ENCODE peak calls at places on chromosomes 3 and 15, in six cellular contexts. One of them, this sample, is unnamed.
A peak's percentile ranks its signal among the peaks of the same experiment; 100 is the strongest.

GRCh38 chr3:127275287-127275781 is 12.5 kb downstream of the PRR20G start:
- DNase-seq in HCT116: no peak
- DNase-seq in sigmoid colon: no peak
- DNase-seq in GM12892: no peak
- DNase-seq in stomach: no peak
- DNase-seq in spleen: no peak
- DNase-seq in this sample: no peak

GRCh38 chr3:64687781-64688515 is at the start of gene ADAMTS9:
- DNase-seq in sigmoid colon: peak; percentile 91
- DNase-seq in stomach: peak; percentile 42
- DNase-seq in spleen: peak; percentile 82
- DNase-seq in GM12892: no peak
- DNase-seq in HCT116: no peak
- DNase-seq in this sample: peak; percentile 93

GRCh38 chr15:88258021-88258641 is 1.6 kb upstream of the NTRK3 start:
- DNase-seq in GM12892: no peak
- DNase-seq in sigmoid colon: no peak
- DNase-seq in spleen: no peak
- DNase-seq in HCT116: peak; percentile 16
- DNase-seq in stomach: no peak
- DNase-seq in this sample: no peak

GRCh38 chr3:194308635-194309213 is 42.4 kb downstream of the CPN2 start:
- DNase-seq in stomach: no peak
- DNase-seq in sigmoid colon: peak; percentile 30
- DNase-seq in HCT116: no peak
- DNase-seq in spleen: peak; percentile 63
- DNase-seq in GM12892: no peak
- DNase-seq in this sample: no peak

GRCh38 chr15:84033793-84034553 is 201.6 kb upstream of the GOLGA6L4 start:
- DNase-seq in stomach: no peak
- DNase-seq in sigmoid colon: no peak
- DNase-seq in HCT116: no peak
- DNase-seq in GM12892: no peak
- DNase-seq in spleen: no peak
- DNase-seq in this sample: no peak

GRCh38 chr3:51963951-51964451 is 3.3 kb downstream of the PCBP4 start:
- DNase-seq in HCT116: no peak
- DNase-seq in sigmoid colon: no peak
- DNase-seq in spleen: no peak
- DNase-seq in stomach: no peak
- DNase-seq in GM12892: no peak
- DNase-seq in this sample: no peak

GRCh38 chr3:83011471-83011870 is 1250.0 kb upstream of the GBE1 start:
- DNase-seq in HCT116: no peak
- DNase-seq in spleen: no peak
- DNase-seq in stomach: no peak
- DNase-seq in sigmoid colon: no peak
- DNase-seq in GM12892: no peak
- DNase-seq in this sample: no peak

GRCh38 chr3:76768912-76769311 is 271.0 kb upstream of the ROBO2 start:
- DNase-seq in HCT116: no peak
- DNase-seq in GM12892: no peak
- DNase-seq in sigmoid colon: no peak
- DNase-seq in spleen: no peak
- DNase-seq in stomach: no peak
- DNase-seq in this sample: no peak

GRCh38 chr3:43379343-43379742 is 93.0 kb downstream of the SNRK start:
- DNase-seq in sigmoid colon: peak; percentile 84
- DNase-seq in stomach: no peak
- DNase-seq in spleen: no peak
- DNase-seq in HCT116: no peak
- DNase-seq in GM12892: no peak
- DNase-seq in this sample: no peak

GRCh38 chr3:178289544-178290160 is 246.6 kb upstream of the KCNMB2 start:
- DNase-seq in spleen: no peak
- DNase-seq in sigmoid colon: peak; percentile 80
- DNase-seq in stomach: no peak
- DNase-seq in GM12892: no peak
- DNase-seq in HCT116: no peak
- DNase-seq in this sample: no peak

GRCh38 chr3:26474706-26475105 is 147.9 kb upstream of the LRRC3B start:
- DNase-seq in spleen: no peak
- DNase-seq in HCT116: no peak
- DNase-seq in stomach: no peak
- DNase-seq in GM12892: no peak
- DNase-seq in sigmoid colon: no peak
- DNase-seq in this sample: no peak
- TF ChIP-seq POLR2AphosphoS5 in spleen: no peak
- TF ChIP-seq POLR2AphosphoS5 in HCT116: no peak
- TF ChIP-seq POLR2AphosphoS5 in stomach: no peak
- TF ChIP-seq POLR2AphosphoS5 in GM12892: no peak
- TF ChIP-seq POLR2AphosphoS5 in sigmoid colon: no peak
- TF ChIP-seq POLR2AphosphoS5 in this sample: no peak

DNA sequence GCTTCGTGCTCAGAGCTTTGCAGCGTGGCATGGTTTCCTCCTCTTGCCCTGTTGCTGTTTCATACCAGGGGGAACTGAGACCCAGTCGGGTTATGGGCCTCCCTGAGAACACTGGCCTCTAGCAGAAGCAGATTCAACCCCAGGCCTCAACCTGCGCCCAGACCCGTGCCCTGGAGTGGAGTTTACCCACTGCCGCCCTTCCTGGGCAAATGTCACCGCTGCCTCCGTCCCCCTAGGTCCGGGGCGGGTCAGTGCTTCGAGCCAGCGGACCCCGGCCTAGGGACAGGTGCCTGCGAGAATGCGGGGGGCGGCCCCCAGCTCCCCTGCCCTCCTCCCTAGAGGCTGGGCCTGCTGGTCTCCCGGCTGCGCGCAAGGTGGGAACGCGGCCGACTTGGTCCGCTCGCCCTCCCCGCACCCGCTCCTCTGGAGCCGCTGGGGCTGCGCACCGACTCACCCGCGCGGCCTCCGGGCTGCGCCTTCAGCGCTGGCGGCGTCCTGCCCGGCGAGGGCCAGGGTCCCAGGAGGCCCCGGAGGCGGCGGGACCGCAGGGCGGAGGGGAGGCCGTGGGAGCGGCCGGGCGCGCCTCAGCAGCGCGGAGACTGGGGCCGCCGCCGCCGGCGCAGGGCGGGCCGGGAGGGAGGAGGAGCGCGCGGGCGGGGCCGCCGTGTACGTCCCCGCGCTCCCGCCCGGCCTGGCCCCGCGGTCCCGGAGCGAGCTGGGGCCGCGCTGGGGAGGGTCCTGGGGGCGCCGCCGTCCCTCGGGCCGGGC is at the start of gene PIGZ:
- DNase-seq in stomach: peak; percentile 54
- DNase-seq in GM12892: peak; percentile 63
- DNase-seq in HCT116: no peak
- DNase-seq in sigmoid colon: no peak
- DNase-seq in spleen: peak; percentile 86
- DNase-seq in this sample: no peak
- TF ChIP-seq POLR2AphosphoS5 in stomach: no peak
- TF ChIP-seq POLR2AphosphoS5 in GM12892: no peak
- TF ChIP-seq POLR2AphosphoS5 in HCT116: peak; percentile 72
- TF ChIP-seq POLR2AphosphoS5 in sigmoid colon: no peak
- TF ChIP-seq POLR2AphosphoS5 in spleen: no peak
- TF ChIP-seq POLR2AphosphoS5 in this sample: no peak

DNA sequence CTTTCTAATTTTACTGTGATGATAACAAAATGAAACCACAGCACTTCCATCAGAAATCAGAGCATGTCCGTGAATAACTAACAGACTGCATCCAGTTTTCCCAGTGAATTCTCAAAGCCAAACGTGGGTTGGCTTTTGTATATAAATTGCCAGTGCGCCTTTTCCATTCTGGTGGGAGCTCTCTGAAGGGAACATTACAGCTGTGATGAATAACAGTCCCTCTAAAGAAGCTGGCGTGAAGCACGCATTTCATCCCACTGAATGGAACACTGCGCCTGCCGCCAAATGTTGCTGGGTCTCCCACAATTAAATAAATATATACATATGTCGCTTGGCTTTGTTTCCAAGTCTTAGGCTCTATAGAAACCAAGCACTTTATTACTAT is 113.0 kb upstream of the PFN2 start:
- DNase-seq in spleen: no peak
- DNase-seq in stomach: no peak
- DNase-seq in sigmoid colon: peak; percentile 80
- DNase-seq in GM12892: no peak
- DNase-seq in HCT116: no peak
- DNase-seq in this sample: no peak
- TF ChIP-seq POLR2AphosphoS5 in spleen: no peak
- TF ChIP-seq POLR2AphosphoS5 in stomach: peak; percentile 3
- TF ChIP-seq POLR2AphosphoS5 in sigmoid colon: peak; percentile 76
- TF ChIP-seq POLR2AphosphoS5 in GM12892: no peak
- TF ChIP-seq POLR2AphosphoS5 in HCT116: no peak
- TF ChIP-seq POLR2AphosphoS5 in this sample: no peak

DNA sequence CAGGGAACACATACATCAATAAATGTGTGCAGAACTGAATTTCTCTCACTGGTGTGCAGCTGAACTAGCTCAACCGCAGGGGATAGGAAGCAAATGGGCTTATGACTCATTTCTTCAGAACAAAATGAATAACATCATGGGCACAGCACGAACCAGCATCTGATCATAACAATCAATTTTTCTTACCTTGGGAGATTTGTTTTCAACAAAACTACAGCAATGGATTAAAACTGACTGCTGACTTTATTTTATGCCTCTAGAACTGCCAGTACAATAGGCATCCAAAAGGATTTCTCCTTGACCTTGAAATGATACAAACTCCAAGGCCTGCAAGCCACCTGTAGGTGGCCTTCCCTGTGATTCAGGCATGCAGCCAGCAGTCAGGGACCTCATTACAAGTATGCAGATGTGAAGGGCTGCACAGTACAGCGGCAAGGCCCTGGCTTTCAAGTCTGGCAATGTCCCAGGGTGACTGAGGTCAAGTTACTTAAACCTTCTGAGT is 26.1 kb downstream of the TAMM41 start:
- DNase-seq in HCT116: no peak
- DNase-seq in spleen: no peak
- DNase-seq in sigmoid colon: no peak
- DNase-seq in GM12892: peak; percentile 27
- DNase-seq in stomach: peak; percentile 37
- DNase-seq in this sample: no peak
- TF ChIP-seq POLR2AphosphoS5 in HCT116: no peak
- TF ChIP-seq POLR2AphosphoS5 in spleen: no peak
- TF ChIP-seq POLR2AphosphoS5 in sigmoid colon: no peak
- TF ChIP-seq POLR2AphosphoS5 in GM12892: no peak
- TF ChIP-seq POLR2AphosphoS5 in stomach: no peak
- TF ChIP-seq POLR2AphosphoS5 in this sample: no peak

DNA sequence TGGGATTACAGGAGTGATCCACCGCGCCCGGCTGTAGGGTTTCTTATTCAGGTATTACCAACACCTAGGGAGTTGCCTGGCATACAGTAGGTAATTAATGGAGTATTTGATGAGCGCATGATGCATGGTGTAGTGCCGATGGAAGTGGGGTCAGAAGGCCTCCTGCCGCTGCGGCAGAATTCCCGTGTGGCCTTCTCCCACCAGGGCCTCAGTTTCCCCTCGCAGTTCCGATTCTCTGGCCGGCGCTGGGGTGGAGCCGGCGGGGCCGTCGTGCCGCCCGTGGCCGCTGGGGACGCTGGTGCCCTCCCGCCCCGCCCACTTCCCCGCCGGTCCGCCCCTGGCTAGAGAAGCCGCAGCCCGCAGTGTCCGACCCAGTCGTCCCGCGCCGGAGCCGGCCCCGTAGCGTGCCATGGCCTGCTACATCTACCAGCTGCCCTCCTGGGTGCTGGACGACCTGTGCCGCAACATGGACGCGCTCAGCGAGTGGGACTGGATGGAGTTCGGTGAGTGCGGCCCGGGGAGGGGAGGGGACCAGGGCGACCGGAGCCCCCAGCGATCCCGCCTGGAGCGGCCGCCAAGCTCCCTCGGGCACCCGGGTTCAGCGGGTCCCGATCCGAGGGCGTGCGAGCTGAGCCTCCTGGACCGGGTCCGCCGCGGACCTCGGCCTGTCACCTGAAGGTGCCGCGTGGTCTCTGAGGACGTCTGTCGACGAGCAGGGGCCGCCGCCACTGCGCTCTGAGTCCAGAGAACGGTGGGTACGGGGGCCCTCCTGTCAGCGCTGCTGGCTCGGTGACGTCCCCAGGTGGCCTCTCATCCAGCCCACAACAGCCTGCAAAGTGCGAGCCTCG is at the start of gene IRAK2:
- DNase-seq in GM12892: peak; percentile 84
- DNase-seq in HCT116: peak; percentile 22
- DNase-seq in stomach: peak; percentile 78
- DNase-seq in spleen: peak; percentile 95
- DNase-seq in sigmoid colon: peak; percentile 90
- DNase-seq in this sample: no peak
- TF ChIP-seq POLR2AphosphoS5 in GM12892: peak; percentile 36
- TF ChIP-seq POLR2AphosphoS5 in HCT116: peak; percentile 81
- TF ChIP-seq POLR2AphosphoS5 in stomach: no peak
- TF ChIP-seq POLR2AphosphoS5 in spleen: peak; percentile 86
- TF ChIP-seq POLR2AphosphoS5 in sigmoid colon: peak; percentile 75
- TF ChIP-seq POLR2AphosphoS5 in this sample: no peak

GRCh38 chr3:120445654-120446053 is 5.1 kb downstream of the FSTL1 start:
- DNase-seq in GM12892: no peak
- DNase-seq in sigmoid colon: no peak
- DNase-seq in spleen: no peak
- DNase-seq in HCT116: no peak
- DNase-seq in stomach: no peak
- DNase-seq in this sample: peak; percentile 54
- TF ChIP-seq POLR2AphosphoS5 in GM12892: no peak
- TF ChIP-seq POLR2AphosphoS5 in sigmoid colon: no peak
- TF ChIP-seq POLR2AphosphoS5 in spleen: no peak
- TF ChIP-seq POLR2AphosphoS5 in HCT116: no peak
- TF ChIP-seq POLR2AphosphoS5 in stomach: no peak
- TF ChIP-seq POLR2AphosphoS5 in this sample: no peak